ENCODE peak calls at places on chromosome 12, in four cellular contexts. One of them, this sample, is unnamed.

GRCh38 chr12:114245555-114245954 is 160.4 kb downstream of the TBX5 start:
- DNase-seq in K562: no peak
- DNase-seq in HepG2: no peak
- DNase-seq in A549: no peak
- DNase-seq in this sample: peak; percentile 33

GRCh38 chr12:88298761-88299242 is 156.7 kb downstream of the TMTC3 start:
- DNase-seq in HepG2: no peak
- DNase-seq in A549: peak; percentile 10
- DNase-seq in K562: no peak
- DNase-seq in this sample: no peak

GRCh38 chr12:65960820-65961691 is 136.8 kb downstream of the HMGA2 start:
- DNase-seq in A549: no peak
- DNase-seq in K562: no peak
- DNase-seq in HepG2: peak; percentile 91
- DNase-seq in this sample: no peak

GRCh38 chr12:109477963-109478315 is 505 bp downstream of the UBE3B start:
- DNase-seq in A549: no peak
- DNase-seq in K562: no peak
- DNase-seq in HepG2: no peak
- DNase-seq in this sample: no peak

GRCh38 chr12:16857456-16857923 is 251.5 kb upstream of the LMO3 start:
- DNase-seq in HepG2: no peak
- DNase-seq in A549: no peak
- DNase-seq in K562: no peak
- DNase-seq in this sample: no peak

GRCh38 chr12:96150442-96150841 is 43.7 kb upstream of the ELK3 start:
- DNase-seq in K562: no peak
- DNase-seq in A549: no peak
- DNase-seq in HepG2: no peak
- DNase-seq in this sample: no peak

GRCh38 chr12:84814664-84815245 is 97.8 kb downstream of the SLC6A15 start:
- DNase-seq in HepG2: no peak
- DNase-seq in A549: no peak
- DNase-seq in K562: no peak
- DNase-seq in this sample: no peak

GRCh38 chr12:117188961-117189724 is 1.1 kb downstream of the FBXO21 start:
- DNase-seq in A549: no peak
- DNase-seq in K562: no peak
- DNase-seq in HepG2: no peak
- DNase-seq in this sample: no peak

GRCh38 chr12:16606201-16606849 is 363 bp upstream of the LMO3 start:
- DNase-seq in A549: no peak
- DNase-seq in K562: no peak
- DNase-seq in HepG2: no peak
- DNase-seq in this sample: no peak

GRCh38 chr12:119338593-119339363 is 4.2 kb downstream of the CCDC60 start:
- DNase-seq in A549: no peak
- DNase-seq in K562: no peak
- DNase-seq in HepG2: no peak
- DNase-seq in this sample: no peak

GRCh38 chr12:124730455-124730932 is 133.2 kb downstream of the SCARB1 start:
- DNase-seq in K562: no peak
- DNase-seq in A549: no peak
- DNase-seq in HepG2: peak; percentile 91
- DNase-seq in this sample: no peak

GRCh38 chr12:111643428-111643826 is 42.3 kb downstream of the BRAP start:
- DNase-seq in A549: no peak
- DNase-seq in HepG2: no peak
- DNase-seq in K562: no peak
- DNase-seq in this sample: no peak

GRCh38 chr12:127162902-127163301 is 1104.1 kb upstream of the TMEM132C start:
- DNase-seq in A549: no peak
- DNase-seq in HepG2: no peak
- DNase-seq in K562: peak; percentile 24
- DNase-seq in this sample: no peak

GRCh38 chr12:131116437-131117117 is 162.9 kb downstream of the ADGRD1 start:
- DNase-seq in K562: peak; percentile 20
- DNase-seq in HepG2: no peak
- DNase-seq in A549: peak; percentile 45
- DNase-seq in this sample: peak; percentile 75

GRCh38 chr12:47577213-47577612 is 128.6 kb downstream of the RPAP3 start:
- DNase-seq in A549: no peak
- DNase-seq in HepG2: no peak
- DNase-seq in K562: no peak
- DNase-seq in this sample: no peak

GRCh38 chr12:2384533-2385328 is 331.9 kb downstream of the CACNA1C start:
- DNase-seq in HepG2: no peak
- DNase-seq in A549: no peak
- DNase-seq in K562: no peak
- DNase-seq in this sample: no peak

GRCh38 chr12:44476683-44477082 is 399.4 kb downstream of the NELL2 start:
- DNase-seq in K562: no peak
- DNase-seq in A549: no peak
- DNase-seq in HepG2: no peak
- DNase-seq in this sample: no peak

GRCh38 chr12:54207539-54208267 is 18.9 kb upstream of the SMUG1 start:
- DNase-seq in A549: peak; percentile 81
- DNase-seq in K562: peak; percentile 89
- DNase-seq in HepG2: peak; percentile 56
- DNase-seq in this sample: peak; percentile 99

GRCh38 chr12:71315328-71315960 is 124.2 kb upstream of the LGR5 start:
- DNase-seq in HepG2: no peak
- DNase-seq in A549: no peak
- DNase-seq in K562: no peak
- DNase-seq in this sample: no peak

GRCh38 chr12:93785262-93786010 is 108.3 kb downstream of the CRADD start:
- DNase-seq in A549: peak; percentile 86
- DNase-seq in K562: peak; percentile 49
- DNase-seq in HepG2: peak; percentile 63
- DNase-seq in this sample: peak; percentile 29

GRCh38 chr12:94304566-94305061 is 155.1 kb downstream of the CEP83 start:
- DNase-seq in K562: no peak
- DNase-seq in A549: no peak
- DNase-seq in HepG2: no peak
- DNase-seq in this sample: peak; percentile 79

GRCh38 chr12:1792406-1792805 is 28.0 kb upstream of the LRTM2 start:
- DNase-seq in HepG2: no peak
- DNase-seq in A549: no peak
- DNase-seq in K562: no peak
- DNase-seq in this sample: no peak

GRCh38 chr12:114335607-114336006 is 70.3 kb downstream of the TBX5 start:
- DNase-seq in K562: no peak
- DNase-seq in HepG2: no peak
- DNase-seq in A549: no peak
- DNase-seq in this sample: peak; percentile 52

GRCh38 chr12:80677994-80678393 is 29.4 kb upstream of the MYF6 start:
- DNase-seq in A549: no peak
- DNase-seq in HepG2: no peak
- DNase-seq in K562: no peak
- DNase-seq in this sample: no peak

GRCh38 chr12:108784270-108784669 is 53.0 kb upstream of the CORO1C start:
- DNase-seq in A549: no peak
- DNase-seq in HepG2: no peak
- DNase-seq in K562: no peak
- DNase-seq in this sample: no peak

GRCh38 chr12:105574056-105574715 is 243.7 kb downstream of the C12orf75 start:
- DNase-seq in K562: no peak
- DNase-seq in A549: no peak
- DNase-seq in HepG2: no peak
- DNase-seq in this sample: no peak
- TF ChIP-seq RNF2 in K562: no peak
- TF ChIP-seq RNF2 in A549: no peak
- TF ChIP-seq RNF2 in HepG2: no peak
- TF ChIP-seq RNF2 in this sample: no peak

DNA sequence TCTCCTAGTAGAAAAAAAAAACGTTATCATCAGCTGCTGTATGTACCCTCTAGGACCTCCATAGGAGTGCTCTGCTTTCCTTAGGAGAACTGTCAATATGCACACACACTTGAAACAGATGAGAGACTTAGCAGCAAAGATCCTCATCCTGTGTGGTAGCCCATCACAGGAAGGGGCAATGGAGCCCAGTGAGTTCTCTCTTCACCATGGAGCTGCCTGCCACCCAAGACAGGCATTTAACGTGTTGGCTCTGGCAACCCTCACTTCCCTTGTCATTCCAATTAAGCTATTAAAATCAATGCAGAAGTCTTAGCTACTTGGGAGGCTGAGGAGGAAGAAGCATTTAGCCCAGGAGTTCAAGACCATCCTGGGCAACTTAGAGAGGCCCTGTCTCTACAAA is 64.8 kb upstream of the PLEKHA5 start:
- DNase-seq in A549: no peak
- DNase-seq in HepG2: no peak
- DNase-seq in K562: no peak
- DNase-seq in this sample: no peak
- TF ChIP-seq RNF2 in A549: no peak
- TF ChIP-seq RNF2 in HepG2: no peak
- TF ChIP-seq RNF2 in K562: no peak
- TF ChIP-seq RNF2 in this sample: no peak

DNA sequence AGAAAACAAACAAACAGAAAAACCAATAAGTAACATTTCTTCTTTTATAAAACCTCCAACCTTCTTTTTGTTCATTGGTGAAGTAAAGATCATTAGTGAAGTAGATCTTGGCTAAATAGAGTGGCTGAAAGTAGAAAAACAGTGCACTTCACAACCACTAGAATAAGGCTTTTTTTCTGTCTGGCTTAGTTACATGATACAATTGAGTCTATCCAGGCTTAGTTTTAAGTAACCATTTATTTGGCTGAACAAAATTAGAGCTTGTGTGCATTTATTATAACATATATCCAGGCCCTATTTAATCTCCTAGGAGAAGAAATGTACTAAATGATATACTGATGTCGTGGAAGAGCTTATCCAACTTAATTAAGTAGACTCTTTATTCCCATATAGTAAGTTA is 65.8 kb upstream of the STK38L start:
- DNase-seq in A549: no peak
- DNase-seq in HepG2: no peak
- DNase-seq in K562: no peak
- DNase-seq in this sample: no peak
- TF ChIP-seq RNF2 in A549: no peak
- TF ChIP-seq RNF2 in HepG2: no peak
- TF ChIP-seq RNF2 in K562: no peak
- TF ChIP-seq RNF2 in this sample: no peak

GRCh38 chr12:57894577-57895292 is 46.6 kb upstream of the ATP23 start:
- DNase-seq in HepG2: no peak
- DNase-seq in A549: no peak
- DNase-seq in K562: no peak
- DNase-seq in this sample: no peak
- TF ChIP-seq RNF2 in HepG2: no peak
- TF ChIP-seq RNF2 in A549: no peak
- TF ChIP-seq RNF2 in K562: no peak
- TF ChIP-seq RNF2 in this sample: no peak

GRCh38 chr12:7289743-7290142 is 14.1 kb upstream of the ACSM4 start:
- DNase-seq in HepG2: no peak
- DNase-seq in A549: no peak
- DNase-seq in K562: no peak
- DNase-seq in this sample: no peak
- TF ChIP-seq RNF2 in HepG2: no peak
- TF ChIP-seq RNF2 in A549: no peak
- TF ChIP-seq RNF2 in K562: no peak
- TF ChIP-seq RNF2 in this sample: no peak

DNA sequence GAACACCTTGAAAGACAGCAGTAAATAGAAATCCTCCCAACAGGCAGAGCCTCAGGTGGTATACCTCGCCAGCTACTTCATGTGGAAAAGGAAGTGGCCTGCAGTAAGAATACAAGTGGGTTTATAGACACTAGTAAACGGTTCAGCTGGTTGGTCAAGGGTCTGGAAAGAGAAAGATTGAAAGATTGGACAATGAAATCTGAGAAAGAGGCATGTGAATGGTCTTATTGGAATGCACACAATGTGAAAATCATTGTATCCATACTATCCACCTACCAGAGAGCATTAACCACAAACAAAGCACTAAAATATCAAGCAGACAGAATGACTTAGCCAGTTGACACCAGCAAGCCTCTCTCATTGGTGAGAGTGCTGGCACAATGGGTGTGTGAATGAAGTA is 98.2 kb downstream of the SSPN start:
- DNase-seq in K562: no peak
- DNase-seq in A549: no peak
- DNase-seq in HepG2: no peak
- DNase-seq in this sample: no peak
- TF ChIP-seq RNF2 in K562: no peak
- TF ChIP-seq RNF2 in A549: no peak
- TF ChIP-seq RNF2 in HepG2: no peak
- TF ChIP-seq RNF2 in this sample: no peak

GRCh38 chr12:3715999-3716398 is 36.9 kb downstream of the CRACR2A start:
- DNase-seq in A549: no peak
- DNase-seq in HepG2: peak; percentile 15
- DNase-seq in K562: no peak
- DNase-seq in this sample: no peak

GRCh38 chr12:3718100-3718499 is 34.8 kb downstream of the CRACR2A start:
- DNase-seq in A549: no peak
- DNase-seq in K562: no peak
- DNase-seq in HepG2: no peak
- DNase-seq in this sample: no peak

GRCh38 chr12:3717283-3717974 is 35.5 kb downstream of the CRACR2A start:
- DNase-seq in HepG2: no peak
- DNase-seq in A549: no peak
- DNase-seq in K562: no peak
- DNase-seq in this sample: no peak

GRCh38 chr12:3713483-3713882 is 39.4 kb downstream of the CRACR2A start:
- DNase-seq in K562: no peak
- DNase-seq in HepG2: no peak
- DNase-seq in A549: no peak
- DNase-seq in this sample: no peak

DNA sequence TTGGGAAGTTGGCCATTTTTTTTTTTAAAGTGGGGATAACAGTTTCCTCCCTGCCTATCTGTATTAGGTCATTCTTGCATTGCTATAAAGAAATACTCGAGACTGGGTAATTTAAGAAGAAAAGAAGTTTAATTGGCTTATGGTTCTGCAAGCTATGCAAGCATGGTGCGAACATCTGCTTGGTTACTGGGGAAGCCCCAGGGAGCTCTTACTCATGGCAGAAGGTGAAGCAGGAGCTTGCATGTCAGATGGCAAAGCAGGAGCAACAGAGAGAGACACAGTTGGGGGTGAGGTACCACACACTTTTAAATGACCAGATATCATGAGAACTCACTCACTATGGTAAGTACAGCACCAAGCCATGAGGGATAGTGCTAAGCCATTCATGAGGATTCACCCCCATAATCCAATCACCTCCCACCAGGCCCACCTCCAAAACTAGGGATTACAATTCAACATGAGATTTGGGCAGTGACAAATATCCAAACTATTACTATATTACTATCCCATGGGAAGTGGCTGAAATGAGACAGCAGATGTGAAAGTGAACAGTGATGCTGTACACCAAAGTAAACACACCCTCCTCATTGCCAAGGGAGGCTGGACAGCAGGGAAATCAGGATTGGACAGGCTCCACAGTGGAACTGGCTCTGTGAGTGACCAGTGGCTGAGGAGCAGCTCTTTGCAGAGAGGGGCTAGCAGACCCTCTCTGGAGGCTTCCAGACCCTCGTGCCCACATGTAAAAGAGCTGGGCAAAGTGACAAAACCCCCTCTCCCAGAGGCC is 40.5 kb downstream of the CRACR2A start:
- DNase-seq in K562: no peak
- DNase-seq in A549: no peak
- DNase-seq in HepG2: no peak
- DNase-seq in this sample: no peak
- TF ChIP-seq RNF2 in K562: no peak
- TF ChIP-seq RNF2 in A549: no peak
- TF ChIP-seq RNF2 in HepG2: no peak
- TF ChIP-seq RNF2 in this sample: no peak

This sample was measured in H1.